ENCODE peak calls at places on chromosomes 12 and 14, in six cellular contexts. V is stimulated activated CD4-positive, alpha-beta T cell treated with anti-CD3 and anti-CD28 coated beads, Interleukin-12 subunit alpha, Interleukin-12 subunit beta, amount 100 ng/mL, for 24 hours; Z is nucleus accumbens; G is T-helper 17 cell; S is pons; L is stomach. P is an unnamed sample.

GRCh38 chr12:77686760-77687159 is 143.9 kb upstream of the NAV3 start:
- DNase-seq in V (no peak), Z (no peak), G (no peak), S (no peak), L (no peak), P (no peak)

GRCh38 chr12:7859552-7859951 is 13.2 kb downstream of the SLC2A14 start:
- DNase-seq in V (no peak), Z (no peak), G (no peak), S (no peak), L (no peak), P (peak)

GRCh38 chr14:73374218-73374617 is 84.1 kb downstream of the NUMB start:
- DNase-seq in V (no peak), Z (no peak), G (no peak), S (no peak), L (no peak), P (no peak)

GRCh38 chr12:108804361-108804949 is 52.9 kb downstream of the SSH1 start:
- DNase-seq in V (no peak), Z (no peak), G (no peak), S (no peak), L (no peak), P (no peak)

GRCh38 chr14:103136388-103137271 is 13.4 kb downstream of the TNFAIP2 start:
- DNase-seq in V (no peak), Z (no peak), G (no peak), S (peak), L (no peak), P (peak)

GRCh38 chr12:108338915-108339657 is at the start of gene CMKLR1:
- DNase-seq in V (no peak), Z (peak), G (no peak), S (peak), L (no peak), P (no peak)

GRCh38 chr12:76449572-76449971 is 101.4 kb upstream of the BBS10 start:
- DNase-seq in V (no peak), Z (no peak), G (no peak), S (no peak), L (no peak), P (peak)

GRCh38 chr14:99257122-99257672 is 14.8 kb downstream of the BCL11B start:
- DNase-seq in V (no peak), Z (no peak), G (no peak), S (no peak), L (no peak), P (no peak)

GRCh38 chr12:34108405-34108803 is 86.1 kb downstream of the ALG10 start:
- DNase-seq in V (no peak), Z (no peak), G (no peak), S (no peak), L (no peak), P (no peak)

GRCh38 chr12:128258866-128259555 is 8.0 kb upstream of the TMEM132C start:
- DNase-seq in V (no peak), Z (no peak), G (no peak), S (peak), L (no peak), P (no peak)

GRCh38 chr14:44866770-44867169 is 95.0 kb downstream of the KLHL28 start:
- DNase-seq in V (no peak), Z (no peak), G (no peak), S (no peak), L (no peak), P (no peak)

GRCh38 chr12:119512772-119513497 is 80.6 kb upstream of the TMEM233 start:
- DNase-seq in V (no peak), Z (no peak), G (no peak), S (no peak), L (no peak), P (peak)

GRCh38 chr12:70185301-70185700 is 57.9 kb upstream of the CNOT2 start:
- DNase-seq in V (no peak), Z (no peak), G (no peak), S (no peak), L (no peak), P (no peak)

GRCh38 chr14:35341454-35342159 is 49.4 kb downstream of the PSMA6 start:
- DNase-seq in V (no peak), Z (peak), G (peak), S (peak), L (peak), P (peak)

GRCh38 chr14:72736348-72736747 is 157.6 kb downstream of the DPF3 start:
- DNase-seq in V (no peak), Z (no peak), G (no peak), S (no peak), L (peak), P (peak)

GRCh38 chr14:61934385-61934784 is 172.2 kb downstream of the SNAPC1 start:
- DNase-seq in V (no peak), Z (no peak), G (no peak), S (no peak), L (no peak), P (peak)

P was measured in NCI-H226.